ENCODE peak calls at places on chromosomes 6 and 20, in ten cellular contexts. R, Z, U, X, M, E, O, A, V and G are unnamed samples.
A peak's percentile ranks its signal among the peaks of the same experiment; 100 is the strongest.

GRCh38 chr6:29483735-29484134 is 4.0 kb downstream of the MAS1L start:
- DNase-seq in M (no peak), X (no peak), O (no peak), A (no peak), V (no peak), Z (no peak), R (no peak), U (no peak), E (no peak), G (no peak)

GRCh38 chr6:14476793-14477531 is 359.4 kb downstream of the CD83 start:
- DNase-seq in M (peak; percentile 100), X (no peak), E (no peak), R (peak; percentile 69), Z (peak; percentile 75), V (peak; percentile 74), O (no peak), A (no peak), U (no peak), G (no peak)

GRCh38 chr20:33303595-33303994 is 20.6 kb downstream of the BPIFB1 start:
- DNase-seq in A (no peak), Z (no peak), V (no peak), E (no peak), R (no peak), O (no peak), U (no peak), X (no peak), M (no peak), G (no peak)

GRCh38 chr6:113358063-113358583 is 499.0 kb upstream of the MARCKS start:
- DNase-seq in O (no peak), A (no peak), R (no peak), E (no peak), X (no peak), V (no peak), U (no peak), M (no peak), Z (no peak), G (no peak)

GRCh38 chr6:38997128-38997761 is 51.3 kb upstream of the GLP1R start:
- DNase-seq in X (peak; percentile 80), E (no peak), R (peak; percentile 65), U (peak; percentile 36), Z (no peak), O (peak; percentile 65), A (peak; percentile 44), M (peak; percentile 12), V (no peak), G (no peak)

GRCh38 chr6:110173506-110174132 is 5.9 kb downstream of the WASF1 start:
- DNase-seq in E (no peak), U (no peak), R (no peak), V (no peak), O (no peak), M (peak; percentile 1), Z (no peak), A (no peak), X (no peak), G (no peak)

GRCh38 chr6:54747955-54748354 is 98.6 kb upstream of the FAM83B start:
- DNase-seq in O (no peak), A (no peak), X (no peak), M (no peak), E (no peak), R (no peak), V (no peak), U (no peak), Z (no peak), G (no peak)

GRCh38 chr6:140252099-140252498 is 877.7 kb upstream of the CITED2 start:
- DNase-seq in O (no peak), M (peak; percentile 5), E (no peak), U (no peak), X (no peak), R (no peak), A (no peak), Z (no peak), V (no peak), G (no peak)

GRCh38 chr6:105753184-105754097 is 332.7 kb upstream of the PRDM1 start:
- DNase-seq in A (no peak), Z (peak; percentile 44), M (peak; percentile 59), E (no peak), O (no peak), U (no peak), X (no peak), R (peak; percentile 63), V (peak; percentile 77), G (no peak)

GRCh38 chr20:650954-651353 is 2.0 kb downstream of the SRXN1 start:
- DNase-seq in Z (no peak), M (no peak), E (no peak), A (no peak), R (no peak), V (no peak), U (no peak), O (no peak), X (no peak), G (no peak)

GRCh38 chr6:26412954-26413353 is 10.9 kb downstream of the BTN3A1 start:
- DNase-seq in E (no peak), V (no peak), R (no peak), O (no peak), M (no peak), Z (no peak), A (no peak), U (no peak), X (no peak), G (no peak)

GRCh38 chr6:129096651-129097290 is 213.8 kb downstream of the LAMA2 start:
- DNase-seq in R (no peak), A (no peak), E (no peak), O (no peak), V (no peak), U (no peak), X (no peak), Z (no peak), M (no peak), G (no peak)

GRCh38 chr6:14717307-14717706 is 528.6 kb upstream of the JARID2 start:
- DNase-seq in R (no peak), E (no peak), X (no peak), U (no peak), V (no peak), Z (no peak), M (no peak), O (no peak), A (no peak), G (no peak)

GRCh38 chr20:61948586-61949362 is 116.9 kb downstream of the TAF4 start:
- DNase-seq in O (peak; percentile 31), X (peak; percentile 4), Z (no peak), U (no peak), V (no peak), A (no peak), R (no peak), E (peak; percentile 68), M (no peak), G (no peak)

GRCh38 chr20:63491078-63491477 is 7.8 kb downstream of the EEF1A2 start:
- DNase-seq in U (no peak), A (no peak), M (no peak), E (no peak), R (no peak), X (no peak), O (peak; percentile 38), Z (no peak), V (no peak), G (no peak)

GRCh38 chr6:124962617-124963415 is 579 bp downstream of the RNF217 start:
- DNase-seq in A (no peak), E (no peak), Z (peak; percentile 33), O (peak; percentile 77), V (peak; percentile 49), M (peak; percentile 35), R (peak; percentile 34), X (peak; percentile 66), U (peak; percentile 29), G (peak; percentile 44)

GRCh38 chr6:159117541-159117940 is 51.7 kb upstream of the FNDC1 start:
- DNase-seq in M (no peak), E (no peak), V (no peak), X (no peak), A (no peak), U (no peak), R (no peak), O (no peak), Z (no peak), G (peak; percentile 95)

GRCh38 chr20:44264287-44264686 is 17.2 kb downstream of the GDAP1L1 start:
- DNase-seq in M (no peak), Z (no peak), X (peak; percentile 49), E (no peak), R (no peak), A (no peak), U (no peak), O (no peak), V (no peak), G (no peak)

GRCh38 chr6:151765444-151765886 is 42.0 kb upstream of the ESR1 start:
- DNase-seq in R (peak; percentile 45), U (peak; percentile 46), E (no peak), X (peak; percentile 20), A (peak; percentile 22), M (peak; percentile 77), Z (peak; percentile 53), V (peak; percentile 23), O (no peak), G (no peak)

GRCh38 chr6:48615041-48615440 is 504.0 kb upstream of the PTCHD4 start:
- DNase-seq in X (no peak), E (no peak), O (no peak), U (no peak), Z (no peak), A (no peak), V (no peak), M (peak; percentile 30), R (no peak), G (no peak)

GRCh38 chr20:63664861-63665594 is 6.9 kb downstream of the RTEL1 start:
- DNase-seq in Z (peak; percentile 96), O (peak; percentile 65), M (no peak), X (peak; percentile 71), V (no peak), U (no peak), A (no peak), E (no peak), R (no peak), G (no peak)

GRCh38 chr6:41373919-41374617 is 38.7 kb downstream of the NCR2 start:
- DNase-seq in V (no peak), Z (no peak), U (no peak), M (no peak), X (peak; percentile 72), R (no peak), A (no peak), E (peak; percentile 81), O (peak; percentile 56), G (no peak)

GRCh38 chr6:113696960-113697359 is 160.2 kb upstream of the MARCKS start:
- DNase-seq in U (no peak), A (no peak), V (no peak), E (no peak), Z (no peak), R (no peak), O (no peak), M (peak; percentile 30), X (no peak), G (no peak)

GRCh38 chr6:154399097-154399496 is 42.5 kb upstream of the IPCEF1 start:
- DNase-seq in V (no peak), R (no peak), Z (no peak), X (no peak), E (no peak), A (no peak), U (no peak), O (no peak), M (peak; percentile 76), G (no peak)

GRCh38 chr6:7901780-7902179 is 8.8 kb downstream of the TXNDC5 start:
- DNase-seq in R (no peak), E (no peak), Z (no peak), A (no peak), U (no peak), V (no peak), M (no peak), O (no peak), X (no peak), G (no peak)

GRCh38 chr20:25295386-25296093 is 47.7 kb downstream of the PYGB start:
- DNase-seq in E (no peak), R (no peak), U (no peak), X (no peak), V (peak; percentile 54), Z (no peak), O (peak; percentile 87), M (no peak), A (no peak), G (no peak)

GRCh38 chr20:62306440-62307187 is 3.8 kb downstream of the ADRM1 start:
- DNase-seq in M (no peak), Z (no peak), X (no peak), U (no peak), A (no peak), E (no peak), V (no peak), O (peak; percentile 63), R (no peak), G (no peak)

GRCh38 chr6:170529839-170530520 is 23.1 kb downstream of the PSMB1 start:
- DNase-seq in R (peak; percentile 76), E (peak; percentile 89), M (peak; percentile 69), Z (peak; percentile 78), V (peak; percentile 67), X (peak; percentile 78), U (peak; percentile 81), A (peak; percentile 69), O (peak; percentile 88), G (peak; percentile 57)